ENCODE peak calls at places on chromosomes 16 and 17, in ten cellular contexts. D, S, L, V, C, B, P, Z, A and T are unnamed samples.

GRCh38 chr16:27356794-27357193 is 43.0 kb downstream of the IL4R start:
- DNase-seq in D (no peak), V (no peak), A (no peak), Z (no peak), B (no peak), S (no peak), P (no peak), C (no peak), L (no peak), T (no peak)

GRCh38 chr17:62739666-62740065 is 68.4 kb downstream of the MARCHF10 start:
- DNase-seq in V (no peak), P (no peak), B (no peak), Z (no peak), D (no peak), C (no peak), S (no peak), A (no peak), L (no peak), T (no peak)

GRCh38 chr17:83186226-83186625 is 106.8 kb downstream of the METRNL start:
- DNase-seq in D (no peak), S (no peak), A (no peak), C (no peak), B (no peak), Z (no peak), L (no peak), P (no peak), V (no peak), T (no peak)

GRCh38 chr17:12536472-12536871 is 129.2 kb upstream of the MYOCD start:
- DNase-seq in S (no peak), V (no peak), C (no peak), Z (no peak), D (no peak), B (no peak), P (no peak), L (no peak), A (no peak), T (no peak)

GRCh38 chr17:40503154-40503553 is 1.7 kb upstream of the TNS4 start:
- DNase-seq in A (no peak), V (no peak), Z (no peak), P (no peak), L (no peak), B (no peak), S (no peak), C (no peak), D (no peak), T (no peak)

GRCh38 chr17:57938061-57938502 is 17.1 kb downstream of the CUEDC1 start:
- DNase-seq in D (peak; percentile 77), C (peak; percentile 39), P (no peak), S (no peak), B (no peak), Z (no peak), V (no peak), L (no peak), A (no peak), T (no peak)

GRCh38 chr17:17708301-17708700 is 27.0 kb downstream of the RAI1 start:
- DNase-seq in C (no peak), S (no peak), P (no peak), L (no peak), D (no peak), B (no peak), Z (no peak), V (no peak), A (no peak), T (no peak)

GRCh38 chr16:14485811-14486519 is 144.1 kb downstream of the PARN start:
- DNase-seq in L (no peak), A (no peak), V (no peak), Z (no peak), P (no peak), D (no peak), B (no peak), C (no peak), S (no peak), T (no peak)

GRCh38 chr16:85475233-85475632 is 137.9 kb upstream of the GSE1 start:
- DNase-seq in L (no peak), P (no peak), C (no peak), S (no peak), A (no peak), D (no peak), Z (no peak), V (no peak), B (no peak), T (no peak)

GRCh38 chr17:51119415-51120356 is 982 bp downstream of the SPAG9 start:
- DNase-seq in B (peak; percentile 43), Z (no peak), L (peak; percentile 35), S (peak; percentile 24), V (peak; percentile 45), D (peak; percentile 66), A (peak; percentile 15), C (peak; percentile 36), P (no peak), T (peak; percentile 23)

GRCh38 chr16:8611886-8612595 is 9.5 kb upstream of the METTL22 start:
- DNase-seq in B (no peak), L (no peak), P (no peak), Z (no peak), A (no peak), S (no peak), C (no peak), D (no peak), V (no peak), T (no peak)

GRCh38 chr16:2513405-2514332 is at the start of gene ATP6V0C:
- DNase-seq in A (peak; percentile 78), P (peak; percentile 76), D (peak; percentile 97), S (peak; percentile 59), V (peak; percentile 87), C (peak; percentile 89), B (peak; percentile 91), L (peak; percentile 91), Z (peak; percentile 63), T (peak; percentile 95)

GRCh38 chr16:1494129-1494640 is 1.0 kb downstream of the TELO2 start:
- DNase-seq in D (peak; percentile 20), P (no peak), L (peak; percentile 93), A (no peak), Z (peak; percentile 51), S (peak; percentile 53), V (peak; percentile 48), C (no peak), B (no peak), T (no peak)